ENCODE peak calls at places on chromosomes 11 and 22, in ten cellular contexts. J, Y, Q, D, G, H, C, M, O and W are unnamed samples.

GRCh38 chr11:128525411-128526243 is 61.7 kb downstream of the ETS1 start:
- DNase-seq in J (no peak), Y (no peak), Q (no peak), D (peak), G (peak), H (peak), C (no peak), M (no peak), O (no peak), W (no peak)

GRCh38 chr11:26144309-26144690 is 187.6 kb upstream of the ANO3 start:
- DNase-seq in J (no peak), Y (no peak), Q (no peak), D (no peak), G (no peak), H (no peak), C (no peak), M (no peak), O (no peak), W (no peak)

GRCh38 chr11:122743949-122744876 is 88.7 kb downstream of the UBASH3B start:
- DNase-seq in J (no peak), Y (peak), Q (no peak), D (peak), G (peak), H (peak), C (no peak), M (no peak), O (peak), W (peak)

GRCh38 chr11:104761511-104761910 is 136.7 kb downstream of the CASP12 start:
- DNase-seq in J (no peak), Y (no peak), Q (no peak), D (no peak), G (no peak), H (no peak), C (no peak), M (no peak), O (no peak), W (no peak)

GRCh38 chr22:27212617-27213177 is 555.3 kb downstream of the MIAT start:
- DNase-seq in J (peak), Y (peak), Q (no peak), D (no peak), G (no peak), H (no peak), C (peak), M (peak), O (peak), W (peak)

GRCh38 chr22:39073941-39074340 is 3.1 kb upstream of the APOBEC3G start:
- DNase-seq in J (no peak), Y (no peak), Q (no peak), D (no peak), G (no peak), H (no peak), C (no peak), M (no peak), O (no peak), W (no peak)

GRCh38 chr22:40040927-40041326 is 46.2 kb downstream of the FAM83F start:
- DNase-seq in J (peak), Y (no peak), Q (peak), D (no peak), G (no peak), H (no peak), C (no peak), M (peak), O (no peak), W (no peak)

GRCh38 chr11:3859373-3859881 is 4.0 kb downstream of the STIM1 start:
- DNase-seq in J (peak), Y (peak), Q (no peak), D (peak), G (no peak), H (peak), C (no peak), M (peak), O (no peak), W (no peak)

GRCh38 chr11:94423467-94423866 is 22.2 kb upstream of the GPR83 start:
- DNase-seq in J (no peak), Y (no peak), Q (no peak), D (no peak), G (no peak), H (no peak), C (no peak), M (no peak), O (no peak), W (no peak)

GRCh38 chr22:18067548-18068341 is 10.0 kb upstream of the PEX26 start:
- DNase-seq in J (no peak), Y (peak), Q (no peak), D (no peak), G (no peak), H (peak), C (peak), M (no peak), O (no peak), W (no peak)

GRCh38 chr11:63840356-63841060 is 1.6 kb downstream of the MARK2 start:
- DNase-seq in J (no peak), Y (no peak), Q (no peak), D (peak), G (no peak), H (no peak), C (no peak), M (no peak), O (no peak), W (no peak)

GRCh38 chr11:61075891-61076290 is 26.4 kb upstream of the CD5 start:
- DNase-seq in J (no peak), Y (peak), Q (no peak), D (peak), G (no peak), H (no peak), C (peak), M (no peak), O (no peak), W (no peak)

GRCh38 chr11:105220175-105220574 is 80.6 kb upstream of the CARD18 start:
- DNase-seq in J (no peak), Y (no peak), Q (no peak), D (no peak), G (no peak), H (no peak), C (no peak), M (no peak), O (no peak), W (no peak)

GRCh38 chr11:28834877-28835276 is 726.7 kb downstream of the METTL15 start:
- DNase-seq in J (no peak), Y (no peak), Q (no peak), D (no peak), G (no peak), H (no peak), C (no peak), M (no peak), O (no peak), W (no peak)

GRCh38 chr22:30262917-30263741 is 3.5 kb downstream of the OSM start:
- DNase-seq in J (peak), Y (peak), Q (peak), D (peak), G (peak), H (peak), C (peak), M (peak), O (peak), W (no peak)

GRCh38 chr11:129458756-129459535 is 83.3 kb downstream of the BARX2 start:
- DNase-seq in J (no peak), Y (no peak), Q (no peak), D (no peak), G (no peak), H (no peak), C (peak), M (no peak), O (no peak), W (no peak)

GRCh38 chr11:15149050-15149449 is 34.3 kb downstream of the INSC start:
- DNase-seq in J (no peak), Y (no peak), Q (no peak), D (no peak), G (no peak), H (no peak), C (no peak), M (no peak), O (no peak), W (no peak)

GRCh38 chr11:66720223-66720898 is 8.7 kb downstream of the SPTBN2 start:
- DNase-seq in J (no peak), Y (no peak), Q (peak), D (peak), G (no peak), H (peak), C (peak), M (peak), O (no peak), W (peak)

GRCh38 chr11:118212781-118213565 is 11.8 kb downstream of the JAML start:
- DNase-seq in J (no peak), Y (no peak), Q (no peak), D (no peak), G (no peak), H (no peak), C (peak), M (no peak), O (no peak), W (no peak)

GRCh38 chr11:7351228-7351627 is 99.5 kb downstream of the SYT9 start:
- DNase-seq in J (no peak), Y (no peak), Q (no peak), D (no peak), G (no peak), H (no peak), C (no peak), M (no peak), O (no peak), W (no peak)